ENCODE peak calls at places on chromosomes 12 and 14, in eight cellular contexts. One of them, this sample, is unnamed.

GRCh38 chr14:31208546-31209424 is 1.2 kb upstream of the HECTD1 start:
- DNase-seq in OCI-LY7: no peak
- DNase-seq in A673: no peak
- DNase-seq in K562: no peak
- DNase-seq in Panc1: no peak
- DNase-seq in CD8-positive, alpha-beta T cell: no peak
- DNase-seq in tibial artery: no peak
- DNase-seq in ovary: no peak
- DNase-seq in this sample: no peak

GRCh38 chr14:31893156-31893813 is 183.8 kb upstream of the ARHGAP5 start:
- DNase-seq in OCI-LY7: no peak
- DNase-seq in A673: no peak
- DNase-seq in K562: no peak
- DNase-seq in Panc1: no peak
- DNase-seq in CD8-positive, alpha-beta T cell: no peak
- DNase-seq in tibial artery: no peak
- DNase-seq in ovary: no peak
- DNase-seq in this sample: no peak

GRCh38 chr14:29045237-29045636 is 278.6 kb downstream of the FOXG1 start:
- DNase-seq in OCI-LY7: no peak
- DNase-seq in A673: no peak
- DNase-seq in K562: no peak
- DNase-seq in Panc1: no peak
- DNase-seq in CD8-positive, alpha-beta T cell: no peak
- DNase-seq in tibial artery: no peak
- DNase-seq in ovary: no peak
- DNase-seq in this sample: no peak

GRCh38 chr12:120529641-120530314 is 820 bp upstream of the COQ5 start:
- DNase-seq in OCI-LY7: peak; percentile 21
- DNase-seq in A673: peak; percentile 60
- DNase-seq in K562: peak; percentile 45
- DNase-seq in Panc1: no peak
- DNase-seq in CD8-positive, alpha-beta T cell: no peak
- DNase-seq in tibial artery: no peak
- DNase-seq in ovary: no peak
- DNase-seq in this sample: peak; percentile 14

GRCh38 chr12:75334384-75335030 is at the start of gene GLIPR1L1:
- DNase-seq in OCI-LY7: peak; percentile 73
- DNase-seq in A673: peak; percentile 92
- DNase-seq in K562: peak; percentile 79
- DNase-seq in Panc1: peak; percentile 66
- DNase-seq in CD8-positive, alpha-beta T cell: peak; percentile 69
- DNase-seq in tibial artery: peak; percentile 91
- DNase-seq in ovary: peak; percentile 86
- DNase-seq in this sample: peak; percentile 80

GRCh38 chr12:48973992-48974673 is 2.6 kb upstream of the WNT10B start:
- DNase-seq in OCI-LY7: no peak
- DNase-seq in A673: no peak
- DNase-seq in K562: peak; percentile 72
- DNase-seq in Panc1: no peak
- DNase-seq in CD8-positive, alpha-beta T cell: no peak
- DNase-seq in tibial artery: no peak
- DNase-seq in ovary: no peak
- DNase-seq in this sample: no peak

GRCh38 chr12:80472912-80473500 is 29.0 kb downstream of the PTPRQ start:
- DNase-seq in OCI-LY7: peak; percentile 69
- DNase-seq in A673: peak; percentile 84
- DNase-seq in K562: no peak
- DNase-seq in Panc1: peak; percentile 2
- DNase-seq in CD8-positive, alpha-beta T cell: no peak
- DNase-seq in tibial artery: no peak
- DNase-seq in ovary: no peak
- DNase-seq in this sample: peak; percentile 5

GRCh38 chr12:53214687-53215455 is 7.8 kb upstream of the ITGB7 start:
- DNase-seq in OCI-LY7: peak; percentile 46
- DNase-seq in A673: no peak
- DNase-seq in K562: no peak
- DNase-seq in Panc1: no peak
- DNase-seq in CD8-positive, alpha-beta T cell: no peak
- DNase-seq in tibial artery: peak; percentile 70
- DNase-seq in ovary: no peak
- DNase-seq in this sample: no peak

GRCh38 chr12:97211421-97211820 is 251.2 kb upstream of the RMST start:
- DNase-seq in OCI-LY7: no peak
- DNase-seq in A673: no peak
- DNase-seq in K562: no peak
- DNase-seq in Panc1: no peak
- DNase-seq in CD8-positive, alpha-beta T cell: no peak
- DNase-seq in tibial artery: no peak
- DNase-seq in ovary: no peak
- DNase-seq in this sample: no peak

GRCh38 chr14:95255487-95255886 is 64.2 kb downstream of the CLMN start:
- DNase-seq in OCI-LY7: peak; percentile 76
- DNase-seq in A673: peak; percentile 97
- DNase-seq in K562: peak; percentile 38
- DNase-seq in Panc1: no peak
- DNase-seq in CD8-positive, alpha-beta T cell: no peak
- DNase-seq in tibial artery: no peak
- DNase-seq in ovary: no peak
- DNase-seq in this sample: no peak

GRCh38 chr12:26274441-26275312 is 79.3 kb downstream of the SSPN start:
- DNase-seq in OCI-LY7: no peak
- DNase-seq in A673: peak; percentile 94
- DNase-seq in K562: peak; percentile 91
- DNase-seq in Panc1: peak; percentile 100
- DNase-seq in CD8-positive, alpha-beta T cell: no peak
- DNase-seq in tibial artery: peak; percentile 93
- DNase-seq in ovary: peak; percentile 83
- DNase-seq in this sample: peak; percentile 94

GRCh38 chr12:95213928-95214327 is 3.3 kb downstream of the FGD6 start:
- DNase-seq in OCI-LY7: no peak
- DNase-seq in A673: no peak
- DNase-seq in K562: no peak
- DNase-seq in Panc1: no peak
- DNase-seq in CD8-positive, alpha-beta T cell: no peak
- DNase-seq in tibial artery: no peak
- DNase-seq in ovary: no peak
- DNase-seq in this sample: no peak
- H3K4me3 ChIP-seq in OCI-LY7: peak overlapping the region; percentile 10
- H3K4me3 ChIP-seq in A673: no peak overlapping the region
- H3K4me3 ChIP-seq in K562: no peak overlapping the region
- H3K4me3 ChIP-seq in Panc1: peak overlapping the region; percentile 94
- H3K4me3 ChIP-seq in CD8-positive, alpha-beta T cell: no peak overlapping the region
- H3K4me3 ChIP-seq in tibial artery: no peak overlapping the region
- H3K4me3 ChIP-seq in ovary: no peak overlapping the region
- H3K4me3 ChIP-seq in this sample: no peak overlapping the region

GRCh38 chr12:113939867-113940266 is 26.3 kb downstream of the RBM19 start:
- DNase-seq in OCI-LY7: no peak
- DNase-seq in A673: no peak
- DNase-seq in K562: no peak
- DNase-seq in Panc1: no peak
- DNase-seq in CD8-positive, alpha-beta T cell: no peak
- DNase-seq in tibial artery: no peak
- DNase-seq in ovary: no peak
- DNase-seq in this sample: no peak

GRCh38 chr12:113942209-113942608 is 23.9 kb downstream of the RBM19 start:
- DNase-seq in OCI-LY7: no peak
- DNase-seq in A673: no peak
- DNase-seq in K562: no peak
- DNase-seq in Panc1: no peak
- DNase-seq in CD8-positive, alpha-beta T cell: no peak
- DNase-seq in tibial artery: no peak
- DNase-seq in ovary: no peak
- DNase-seq in this sample: no peak

GRCh38 chr12:113938471-113938870 is 27.7 kb downstream of the RBM19 start:
- DNase-seq in OCI-LY7: no peak
- DNase-seq in A673: no peak
- DNase-seq in K562: no peak
- DNase-seq in Panc1: no peak
- DNase-seq in CD8-positive, alpha-beta T cell: no peak
- DNase-seq in tibial artery: no peak
- DNase-seq in ovary: no peak
- DNase-seq in this sample: no peak

GRCh38 chr12:113940929-113941486 is 25.1 kb downstream of the RBM19 start:
- DNase-seq in OCI-LY7: no peak
- DNase-seq in A673: no peak
- DNase-seq in K562: no peak
- DNase-seq in Panc1: no peak
- DNase-seq in CD8-positive, alpha-beta T cell: no peak
- DNase-seq in tibial artery: no peak
- DNase-seq in ovary: no peak
- DNase-seq in this sample: no peak

GRCh38 chr12:113940357-113940756 is 25.8 kb downstream of the RBM19 start:
- DNase-seq in OCI-LY7: no peak
- DNase-seq in A673: no peak
- DNase-seq in K562: no peak
- DNase-seq in Panc1: no peak
- DNase-seq in CD8-positive, alpha-beta T cell: no peak
- DNase-seq in tibial artery: no peak
- DNase-seq in ovary: no peak
- DNase-seq in this sample: no peak
- H3K36me3 ChIP-seq in OCI-LY7: peaks cover 66% of the 10 kb centered on the region
- H3K36me3 ChIP-seq in A673: peaks cover 17% of the 10 kb centered on the region
- H3K36me3 ChIP-seq in K562: peaks cover 79% of the 10 kb centered on the region
- H3K36me3 ChIP-seq in Panc1: peaks cover 2% of the 10 kb centered on the region
- H3K36me3 ChIP-seq in CD8-positive, alpha-beta T cell: peaks cover 51% of the 10 kb centered on the region
- H3K36me3 ChIP-seq in tibial artery: peaks cover 95% of the 10 kb centered on the region
- H3K36me3 ChIP-seq in ovary: no peaks in the 10 kb centered on the region
- H3K36me3 ChIP-seq in this sample: peaks cover 6% of the 10 kb centered on the region

GRCh38 chr12:47811070-47811391 is 8.7 kb downstream of the HDAC7 start:
- DNase-seq in OCI-LY7: no peak
- DNase-seq in A673: peak; percentile 45
- DNase-seq in K562: no peak
- DNase-seq in Panc1: no peak
- DNase-seq in CD8-positive, alpha-beta T cell: no peak
- DNase-seq in tibial artery: no peak
- DNase-seq in ovary: no peak
- DNase-seq in this sample: no peak

GRCh38 chr12:47814539-47815170 is 5.0 kb downstream of the HDAC7 start:
- DNase-seq in OCI-LY7: no peak
- DNase-seq in A673: no peak
- DNase-seq in K562: no peak
- DNase-seq in Panc1: no peak
- DNase-seq in CD8-positive, alpha-beta T cell: no peak
- DNase-seq in tibial artery: no peak
- DNase-seq in ovary: no peak
- DNase-seq in this sample: no peak

GRCh38 chr12:47813491-47814196 is 6.1 kb downstream of the HDAC7 start:
- DNase-seq in OCI-LY7: peak; percentile 89
- DNase-seq in A673: no peak
- DNase-seq in K562: no peak
- DNase-seq in Panc1: no peak
- DNase-seq in CD8-positive, alpha-beta T cell: no peak
- DNase-seq in tibial artery: no peak
- DNase-seq in ovary: no peak
- DNase-seq in this sample: no peak

GRCh38 chr12:47811581-47812484 is 7.9 kb downstream of the HDAC7 start:
- DNase-seq in OCI-LY7: peak; percentile 23
- DNase-seq in A673: no peak
- DNase-seq in K562: no peak
- DNase-seq in Panc1: no peak
- DNase-seq in CD8-positive, alpha-beta T cell: no peak
- DNase-seq in tibial artery: peak; percentile 91
- DNase-seq in ovary: peak; percentile 83
- DNase-seq in this sample: peak; percentile 58

GRCh38 chr12:47812797-47813490 is 6.8 kb downstream of the HDAC7 start:
- DNase-seq in OCI-LY7: peak; percentile 96
- DNase-seq in A673: peak; percentile 89
- DNase-seq in K562: peak; percentile 92
- DNase-seq in Panc1: no peak
- DNase-seq in CD8-positive, alpha-beta T cell: peak; percentile 86
- DNase-seq in tibial artery: peak; percentile 98
- DNase-seq in ovary: peak; percentile 91
- DNase-seq in this sample: peak; percentile 86
- H3K4me3 ChIP-seq in OCI-LY7: peak overlapping the region; percentile 66
- H3K4me3 ChIP-seq in A673: peak overlapping the region; percentile 43
- H3K4me3 ChIP-seq in K562: peak overlapping the region; percentile 45
- H3K4me3 ChIP-seq in Panc1: peak overlapping the region; percentile 27
- H3K4me3 ChIP-seq in CD8-positive, alpha-beta T cell: peak overlapping the region; percentile 59
- H3K4me3 ChIP-seq in tibial artery: peak overlapping the region; percentile 56
- H3K4me3 ChIP-seq in ovary: peak overlapping the region; percentile 36
- H3K4me3 ChIP-seq in this sample: peak overlapping the region; percentile 18

GRCh38 chr12:116276433-116277216 is 868 bp downstream of the MED13L start:
- DNase-seq in OCI-LY7: peak; percentile 61
- DNase-seq in A673: peak; percentile 79
- DNase-seq in K562: peak; percentile 71
- DNase-seq in Panc1: no peak
- DNase-seq in CD8-positive, alpha-beta T cell: peak; percentile 55
- DNase-seq in tibial artery: peak; percentile 81
- DNase-seq in ovary: peak; percentile 75
- DNase-seq in this sample: peak; percentile 71

GRCh38 chr12:116274552-116275375 is 2.7 kb downstream of the MED13L start:
- DNase-seq in OCI-LY7: no peak
- DNase-seq in A673: no peak
- DNase-seq in K562: no peak
- DNase-seq in Panc1: no peak
- DNase-seq in CD8-positive, alpha-beta T cell: no peak
- DNase-seq in tibial artery: no peak
- DNase-seq in ovary: no peak
- DNase-seq in this sample: no peak

GRCh38 chr12:116277393-116278258 is at the start of gene MED13L:
- DNase-seq in OCI-LY7: peak; percentile 93
- DNase-seq in A673: peak; percentile 94
- DNase-seq in K562: peak; percentile 92
- DNase-seq in Panc1: no peak
- DNase-seq in CD8-positive, alpha-beta T cell: peak; percentile 90
- DNase-seq in tibial artery: peak; percentile 95
- DNase-seq in ovary: peak; percentile 94
- DNase-seq in this sample: peak; percentile 81

GRCh38 chr12:116278259-116278595 is 734 bp upstream of the MED13L start:
- DNase-seq in OCI-LY7: no peak
- DNase-seq in A673: no peak
- DNase-seq in K562: peak; percentile 47
- DNase-seq in Panc1: no peak
- DNase-seq in CD8-positive, alpha-beta T cell: no peak
- DNase-seq in tibial artery: no peak
- DNase-seq in ovary: no peak
- DNase-seq in this sample: no peak

DNA sequence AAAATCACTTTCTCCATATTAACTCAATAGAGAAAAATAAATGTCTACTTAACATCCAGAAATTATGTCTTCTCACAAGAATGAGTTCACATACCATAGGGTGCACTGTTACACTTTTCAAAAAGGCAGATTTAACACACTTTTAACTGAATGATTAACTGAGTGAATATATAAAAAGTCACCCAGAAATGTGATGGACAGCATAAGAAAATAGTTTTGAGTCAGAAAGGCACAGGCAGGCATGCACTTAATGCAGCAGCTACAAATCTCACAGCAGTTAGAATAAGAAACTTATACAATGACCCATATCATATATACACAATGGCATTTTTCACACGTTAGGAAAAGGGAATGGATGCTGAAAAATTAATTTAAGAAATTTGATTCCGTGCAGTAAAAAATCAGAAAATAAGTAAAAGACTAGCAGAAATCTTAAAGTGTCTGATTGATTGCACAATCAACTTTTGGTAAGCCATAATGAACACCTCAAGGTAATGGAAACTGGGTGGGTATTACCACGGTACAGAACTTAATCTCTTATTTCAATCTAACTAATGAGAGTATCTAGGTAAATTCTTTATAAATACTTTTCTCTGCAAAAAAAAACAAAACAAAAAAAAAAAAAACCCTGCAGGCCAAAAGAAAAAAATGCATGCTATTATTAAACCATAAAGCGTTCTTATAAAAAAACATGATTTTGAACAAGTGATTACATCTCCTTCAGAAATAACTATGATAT is 3.5 kb downstream of the MED13L start:
- DNase-seq in OCI-LY7: no peak
- DNase-seq in A673: no peak
- DNase-seq in K562: no peak
- DNase-seq in Panc1: no peak
- DNase-seq in CD8-positive, alpha-beta T cell: no peak
- DNase-seq in tibial artery: no peak
- DNase-seq in ovary: no peak
- DNase-seq in this sample: no peak
- H3K36me3 ChIP-seq in OCI-LY7: no peaks in the 10 kb centered on the region
- H3K36me3 ChIP-seq in A673: no peaks in the 10 kb centered on the region
- H3K36me3 ChIP-seq in K562: no peaks in the 10 kb centered on the region
- H3K36me3 ChIP-seq in Panc1: no peaks in the 10 kb centered on the region
- H3K36me3 ChIP-seq in CD8-positive, alpha-beta T cell: no peaks in the 10 kb centered on the region
- H3K36me3 ChIP-seq in tibial artery: no peaks in the 10 kb centered on the region
- H3K36me3 ChIP-seq in ovary: no peaks in the 10 kb centered on the region
- H3K36me3 ChIP-seq in this sample: no peaks in the 10 kb centered on the region

This sample was measured in MG63.